ENCODE peak calls at places on chromosomes 7 and 10, in five cellular contexts. One of them, this sample, is unnamed.

GRCh38 chr10:1107679-1108078 is 51.5 kb downstream of the WDR37 start:
- DNase-seq in WTC11: no peak
- DNase-seq in HepG2: no peak
- DNase-seq in K562: no peak
- DNase-seq in GM12878: no peak
- DNase-seq in this sample: no peak

GRCh38 chr7:523436-524336 is 4.0 kb upstream of the PDGFA start:
- DNase-seq in WTC11: no peak
- DNase-seq in HepG2: no peak
- DNase-seq in K562: peak; percentile 37
- DNase-seq in GM12878: no peak
- DNase-seq in this sample: no peak

GRCh38 chr7:131827421-131827820 is 271.0 kb upstream of the PODXL start:
- DNase-seq in WTC11: no peak
- DNase-seq in HepG2: no peak
- DNase-seq in K562: no peak
- DNase-seq in GM12878: no peak
- DNase-seq in this sample: no peak

GRCh38 chr10:105148921-105149320 is 507.8 kb downstream of the SORCS3 start:
- DNase-seq in WTC11: no peak
- DNase-seq in HepG2: no peak
- DNase-seq in K562: no peak
- DNase-seq in GM12878: no peak
- DNase-seq in this sample: no peak

GRCh38 chr10:32982911-32983310 is 24.9 kb upstream of the ITGB1 start:
- DNase-seq in WTC11: no peak
- DNase-seq in HepG2: no peak
- DNase-seq in K562: no peak
- DNase-seq in GM12878: no peak
- DNase-seq in this sample: no peak

GRCh38 chr7:91397612-91398011 is 133.4 kb downstream of the FZD1 start:
- DNase-seq in WTC11: no peak
- DNase-seq in HepG2: no peak
- DNase-seq in K562: no peak
- DNase-seq in GM12878: no peak
- DNase-seq in this sample: no peak

GRCh38 chr7:73433924-73434700 is 534 bp downstream of the FZD9 start:
- DNase-seq in WTC11: peak; percentile 62
- DNase-seq in HepG2: no peak
- DNase-seq in K562: no peak
- DNase-seq in GM12878: no peak
- DNase-seq in this sample: no peak

GRCh38 chr10:114682121-114682520 is 24.0 kb upstream of the ABLIM1 start:
- DNase-seq in WTC11: no peak
- DNase-seq in HepG2: no peak
- DNase-seq in K562: no peak
- DNase-seq in GM12878: no peak
- DNase-seq in this sample: no peak

GRCh38 chr7:14583518-14583917 is 319.0 kb downstream of the DGKB start:
- DNase-seq in WTC11: no peak
- DNase-seq in HepG2: no peak
- DNase-seq in K562: no peak
- DNase-seq in GM12878: no peak
- DNase-seq in this sample: no peak

GRCh38 chr10:31952066-31952465 is 23.4 kb upstream of the ARHGAP12 start:
- DNase-seq in WTC11: no peak
- DNase-seq in HepG2: no peak
- DNase-seq in K562: peak; percentile 39
- DNase-seq in GM12878: no peak
- DNase-seq in this sample: no peak

GRCh38 chr7:82700739-82701138 is 257.2 kb upstream of the CACNA2D1 start:
- DNase-seq in WTC11: no peak
- DNase-seq in HepG2: no peak
- DNase-seq in K562: no peak
- DNase-seq in GM12878: no peak
- DNase-seq in this sample: no peak

GRCh38 chr7:157136372-157136771 is 2.4 kb upstream of the UBE3C start:
- DNase-seq in WTC11: no peak
- DNase-seq in HepG2: peak; percentile 49
- DNase-seq in K562: no peak
- DNase-seq in GM12878: no peak
- DNase-seq in this sample: peak; percentile 76

GRCh38 chr10:70585555-70586243 is 16.8 kb downstream of the PRF1 start:
- DNase-seq in WTC11: no peak
- DNase-seq in HepG2: no peak
- DNase-seq in K562: no peak
- DNase-seq in GM12878: no peak
- DNase-seq in this sample: no peak

GRCh38 chr10:127854769-127855583 is 37.8 kb downstream of the CLRN3 start:
- DNase-seq in WTC11: no peak
- DNase-seq in HepG2: no peak
- DNase-seq in K562: no peak
- DNase-seq in GM12878: no peak
- DNase-seq in this sample: no peak

GRCh38 chr7:138527746-138528223 is 67.7 kb downstream of the TRIM24 start:
- DNase-seq in WTC11: no peak
- DNase-seq in HepG2: peak; percentile 25
- DNase-seq in K562: peak; percentile 55
- DNase-seq in GM12878: no peak
- DNase-seq in this sample: no peak

GRCh38 chr7:128755816-128756476 is 16.8 kb downstream of the CALU start:
- DNase-seq in WTC11: no peak
- DNase-seq in HepG2: no peak
- DNase-seq in K562: no peak
- DNase-seq in GM12878: no peak
- DNase-seq in this sample: no peak

GRCh38 chr7:18541189-18541870 is 45.8 kb downstream of the HDAC9 start:
- DNase-seq in WTC11: no peak
- DNase-seq in HepG2: no peak
- DNase-seq in K562: no peak
- DNase-seq in GM12878: no peak
- DNase-seq in this sample: no peak

DNA sequence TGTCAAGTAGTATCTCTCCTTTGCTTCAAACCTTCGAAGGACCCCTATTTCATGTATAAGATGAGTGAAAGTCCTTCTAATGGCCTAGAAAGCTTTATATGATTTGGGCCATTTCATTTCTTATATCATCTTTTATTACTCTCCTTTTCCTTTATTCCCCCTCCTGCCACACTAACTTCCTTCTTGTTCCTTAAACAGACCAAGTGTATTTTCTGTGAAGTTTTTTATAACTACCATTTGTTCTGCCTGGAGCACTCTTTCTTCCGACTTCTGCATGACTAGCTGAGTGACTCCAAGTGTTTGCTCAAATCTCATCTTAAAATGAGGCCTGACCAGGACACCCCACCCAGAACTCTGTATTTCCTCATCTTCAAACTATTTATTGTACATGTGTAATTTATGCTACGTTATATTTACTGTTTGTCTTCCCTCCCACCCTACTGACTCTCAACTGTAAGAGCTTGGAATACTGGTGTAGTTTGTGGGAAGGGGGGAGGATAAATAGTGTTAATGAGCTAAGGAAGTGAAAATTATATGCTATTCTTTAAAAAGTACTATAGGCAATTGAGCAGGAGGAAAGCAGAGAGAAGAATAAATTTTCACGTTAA is 3.2 kb downstream of the MINDY3 start:
- DNase-seq in WTC11: no peak
- DNase-seq in HepG2: no peak
- DNase-seq in K562: no peak
- DNase-seq in GM12878: no peak
- DNase-seq in this sample: no peak
- TF ChIP-seq ESRRA in WTC11: no peak
- TF ChIP-seq ESRRA in HepG2: no peak
- TF ChIP-seq ESRRA in K562: no peak
- TF ChIP-seq ESRRA in GM12878: no peak
- TF ChIP-seq ESRRA in this sample: no peak

DNA sequence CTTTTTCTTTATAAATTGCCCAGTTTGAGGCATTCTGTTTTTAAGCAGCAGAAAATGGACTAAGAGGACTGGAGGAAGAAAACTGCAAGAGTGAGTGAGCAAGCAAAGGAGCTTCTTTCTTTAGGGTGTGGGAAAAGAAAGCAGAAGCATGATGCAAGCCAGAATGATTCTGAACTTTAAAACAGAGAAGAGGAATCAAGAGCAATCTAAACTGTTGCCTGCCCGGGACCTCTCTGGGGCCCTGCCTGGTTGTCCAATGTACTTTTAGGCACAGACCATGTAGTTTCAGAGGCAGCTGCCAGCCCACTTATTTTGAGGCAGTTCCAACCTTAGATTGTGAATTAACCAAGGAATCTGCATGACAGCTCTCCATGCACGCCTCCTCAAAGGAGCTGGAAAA is 186.3 kb downstream of the PLPP4 start:
- DNase-seq in WTC11: no peak
- DNase-seq in HepG2: no peak
- DNase-seq in K562: no peak
- DNase-seq in GM12878: no peak
- DNase-seq in this sample: no peak
- TF ChIP-seq ESRRA in WTC11: no peak
- TF ChIP-seq ESRRA in HepG2: no peak
- TF ChIP-seq ESRRA in K562: no peak
- TF ChIP-seq ESRRA in GM12878: no peak
- TF ChIP-seq ESRRA in this sample: no peak

GRCh38 chr10:132743925-132744490 is 41.9 kb downstream of the NKX6-2 start:
- DNase-seq in WTC11: no peak
- DNase-seq in HepG2: no peak
- DNase-seq in K562: no peak
- DNase-seq in GM12878: no peak
- DNase-seq in this sample: no peak
- TF ChIP-seq ESRRA in WTC11: no peak
- TF ChIP-seq ESRRA in HepG2: no peak
- TF ChIP-seq ESRRA in K562: no peak
- TF ChIP-seq ESRRA in GM12878: no peak
- TF ChIP-seq ESRRA in this sample: no peak

GRCh38 chr7:33392143-33392542 is 262.8 kb downstream of the BBS9 start:
- DNase-seq in WTC11: no peak
- DNase-seq in HepG2: no peak
- DNase-seq in K562: no peak
- DNase-seq in GM12878: no peak
- DNase-seq in this sample: no peak
- TF ChIP-seq ESRRA in WTC11: no peak
- TF ChIP-seq ESRRA in HepG2: no peak
- TF ChIP-seq ESRRA in K562: no peak
- TF ChIP-seq ESRRA in GM12878: no peak
- TF ChIP-seq ESRRA in this sample: no peak

GRCh38 chr10:62887642-62888041 is 71.5 kb upstream of the EGR2 start:
- DNase-seq in WTC11: no peak
- DNase-seq in HepG2: no peak
- DNase-seq in K562: no peak
- DNase-seq in GM12878: no peak
- DNase-seq in this sample: no peak

GRCh38 chr10:62880162-62880561 is 64.0 kb upstream of the EGR2 start:
- DNase-seq in WTC11: no peak
- DNase-seq in HepG2: no peak
- DNase-seq in K562: no peak
- DNase-seq in GM12878: no peak
- DNase-seq in this sample: no peak

GRCh38 chr10:62890395-62890794 is 74.2 kb upstream of the EGR2 start:
- DNase-seq in WTC11: no peak
- DNase-seq in HepG2: no peak
- DNase-seq in K562: no peak
- DNase-seq in GM12878: no peak
- DNase-seq in this sample: no peak

DNA sequence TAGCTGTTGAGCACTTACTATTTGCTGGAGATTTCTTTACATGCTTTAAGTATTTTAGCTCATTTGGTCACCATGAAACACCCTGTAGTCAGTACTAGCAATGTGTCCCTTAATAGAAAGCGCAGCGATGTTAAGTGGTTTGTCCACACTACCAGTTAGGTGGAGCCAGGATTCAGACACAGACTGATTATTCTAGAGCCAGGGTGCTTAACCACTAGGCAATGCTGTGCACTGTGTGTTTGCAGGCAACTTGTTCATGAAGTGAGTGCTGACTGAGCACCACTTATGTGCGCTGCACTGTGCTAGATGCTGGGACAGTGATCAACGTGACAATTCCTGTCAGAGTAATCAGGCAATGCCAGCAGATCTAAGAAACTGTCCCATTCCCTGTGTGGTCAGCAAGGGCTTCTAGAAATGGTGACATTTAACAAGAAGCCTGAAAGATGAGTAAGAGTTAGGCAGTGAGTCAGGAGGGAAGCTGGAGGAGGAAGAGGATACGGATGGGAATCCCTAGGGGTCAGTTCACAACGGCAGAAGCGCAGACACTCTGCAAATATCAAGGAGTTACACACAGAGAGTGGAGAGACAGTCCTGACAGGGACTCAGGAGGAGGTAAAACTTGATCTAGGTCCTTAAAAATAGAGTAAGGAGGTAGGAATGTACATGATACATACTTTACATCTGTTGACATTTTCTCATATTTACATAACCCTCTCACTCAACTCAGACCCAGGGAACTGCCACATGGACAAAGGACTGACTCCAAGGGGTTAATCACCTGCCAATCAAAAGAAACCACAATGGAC is 69.7 kb upstream of the EGR2 start:
- DNase-seq in WTC11: no peak
- DNase-seq in HepG2: peak; percentile 15
- DNase-seq in K562: no peak
- DNase-seq in GM12878: no peak
- DNase-seq in this sample: peak; percentile 15
- TF ChIP-seq ESRRA in WTC11: no peak
- TF ChIP-seq ESRRA in HepG2: no peak
- TF ChIP-seq ESRRA in K562: no peak
- TF ChIP-seq ESRRA in GM12878: no peak
- TF ChIP-seq ESRRA in this sample: no peak

GRCh38 chr7:37732253-37732652 is 48.7 kb downstream of the GPR141 start:
- DNase-seq in WTC11: peak; percentile 74
- DNase-seq in HepG2: peak; percentile 33
- DNase-seq in K562: peak; percentile 23
- DNase-seq in GM12878: peak; percentile 56
- DNase-seq in this sample: no peak
- TF ChIP-seq ESRRA in WTC11: no peak
- TF ChIP-seq ESRRA in HepG2: no peak
- TF ChIP-seq ESRRA in K562: no peak
- TF ChIP-seq ESRRA in GM12878: no peak
- TF ChIP-seq ESRRA in this sample: no peak

GRCh38 chr7:26618458-26618857 is 245.9 kb downstream of the SKAP2 start:
- DNase-seq in WTC11: no peak
- DNase-seq in HepG2: peak; percentile 5
- DNase-seq in K562: no peak
- DNase-seq in GM12878: no peak
- DNase-seq in this sample: no peak

GRCh38 chr7:26619348-26619747 is 245.0 kb downstream of the SKAP2 start:
- DNase-seq in WTC11: no peak
- DNase-seq in HepG2: no peak
- DNase-seq in K562: no peak
- DNase-seq in GM12878: no peak
- DNase-seq in this sample: no peak

GRCh38 chr7:26618898-26619297 is 245.5 kb downstream of the SKAP2 start:
- DNase-seq in WTC11: no peak
- DNase-seq in HepG2: no peak
- DNase-seq in K562: peak; percentile 20
- DNase-seq in GM12878: no peak
- DNase-seq in this sample: no peak

GRCh38 chr7:26617066-26617465 is 247.3 kb downstream of the SKAP2 start:
- DNase-seq in WTC11: no peak
- DNase-seq in HepG2: no peak
- DNase-seq in K562: no peak
- DNase-seq in GM12878: no peak
- DNase-seq in this sample: no peak

GRCh38 chr7:26620352-26620751 is 244.0 kb downstream of the SKAP2 start:
- DNase-seq in WTC11: peak; percentile 70
- DNase-seq in HepG2: peak; percentile 46
- DNase-seq in K562: peak; percentile 79
- DNase-seq in GM12878: no peak
- DNase-seq in this sample: peak; percentile 18
- TF ChIP-seq ESRRA in WTC11: no peak
- TF ChIP-seq ESRRA in HepG2: no peak
- TF ChIP-seq ESRRA in K562: no peak
- TF ChIP-seq ESRRA in GM12878: no peak
- TF ChIP-seq ESRRA in this sample: no peak